ENCODE peak calls at places on chromosomes 16 and 17, in ten cellular contexts. One of them, this sample, is unnamed.

GRCh38 chr17:50556803-50557202 is 3.7 kb upstream of the CACNA1G start:
- DNase-seq in stomach: peak; percentile 66
- DNase-seq in colonic mucosa: no peak
- DNase-seq in heart left ventricle: no peak
- DNase-seq in cardiac muscle cell: no peak
- DNase-seq in IMR-90: no peak
- DNase-seq in pancreas: peak; percentile 72
- DNase-seq in RWPE2: no peak
- DNase-seq in right atrium auricular region: no peak
- DNase-seq in mucosa of descending colon: no peak
- DNase-seq in this sample: no peak

GRCh38 chr17:45264430-45264829 is 2.5 kb upstream of the SPATA32 start:
- DNase-seq in stomach: no peak
- DNase-seq in colonic mucosa: no peak
- DNase-seq in heart left ventricle: no peak
- DNase-seq in cardiac muscle cell: no peak
- DNase-seq in IMR-90: no peak
- DNase-seq in pancreas: peak; percentile 62
- DNase-seq in RWPE2: no peak
- DNase-seq in right atrium auricular region: no peak
- DNase-seq in mucosa of descending colon: no peak
- DNase-seq in this sample: no peak

GRCh38 chr16:29789775-29790182 is 772 bp upstream of the KIF22 start:
- DNase-seq in stomach: no peak
- DNase-seq in colonic mucosa: no peak
- DNase-seq in heart left ventricle: no peak
- DNase-seq in cardiac muscle cell: no peak
- DNase-seq in IMR-90: no peak
- DNase-seq in pancreas: no peak
- DNase-seq in RWPE2: no peak
- DNase-seq in right atrium auricular region: no peak
- DNase-seq in mucosa of descending colon: peak; percentile 58
- DNase-seq in this sample: no peak

GRCh38 chr17:28381141-28381825 is 9.8 kb downstream of the SARM1 start:
- DNase-seq in stomach: peak; percentile 44
- DNase-seq in colonic mucosa: peak; percentile 54
- DNase-seq in heart left ventricle: no peak
- DNase-seq in cardiac muscle cell: peak; percentile 34
- DNase-seq in IMR-90: no peak
- DNase-seq in pancreas: no peak
- DNase-seq in RWPE2: no peak
- DNase-seq in right atrium auricular region: no peak
- DNase-seq in mucosa of descending colon: peak; percentile 65
- DNase-seq in this sample: no peak

GRCh38 chr16:89581045-89581695 is 5.6 kb downstream of the CPNE7 start:
- DNase-seq in stomach: no peak
- DNase-seq in colonic mucosa: no peak
- DNase-seq in heart left ventricle: no peak
- DNase-seq in cardiac muscle cell: peak; percentile 97
- DNase-seq in IMR-90: peak; percentile 99
- DNase-seq in pancreas: no peak
- DNase-seq in RWPE2: peak; percentile 90
- DNase-seq in right atrium auricular region: no peak
- DNase-seq in mucosa of descending colon: no peak
- DNase-seq in this sample: no peak

GRCh38 chr16:79997257-79997656 is 396.7 kb upstream of the MAF start:
- DNase-seq in stomach: no peak
- DNase-seq in colonic mucosa: no peak
- DNase-seq in heart left ventricle: no peak
- DNase-seq in cardiac muscle cell: peak; percentile 17
- DNase-seq in IMR-90: peak; percentile 26
- DNase-seq in pancreas: no peak
- DNase-seq in RWPE2: no peak
- DNase-seq in right atrium auricular region: no peak
- DNase-seq in mucosa of descending colon: no peak
- DNase-seq in this sample: no peak

GRCh38 chr17:15882058-15882720 is 62.7 kb upstream of the ADORA2B start:
- DNase-seq in stomach: no peak
- DNase-seq in colonic mucosa: no peak
- DNase-seq in heart left ventricle: no peak
- DNase-seq in cardiac muscle cell: no peak
- DNase-seq in IMR-90: no peak
- DNase-seq in pancreas: no peak
- DNase-seq in RWPE2: no peak
- DNase-seq in right atrium auricular region: no peak
- DNase-seq in mucosa of descending colon: no peak
- DNase-seq in this sample: no peak

GRCh38 chr17:9237661-9238301 is 216.5 kb downstream of the NTN1 start:
- DNase-seq in stomach: no peak
- DNase-seq in colonic mucosa: no peak
- DNase-seq in heart left ventricle: no peak
- DNase-seq in cardiac muscle cell: no peak
- DNase-seq in IMR-90: no peak
- DNase-seq in pancreas: no peak
- DNase-seq in RWPE2: no peak
- DNase-seq in right atrium auricular region: no peak
- DNase-seq in mucosa of descending colon: no peak
- DNase-seq in this sample: no peak

GRCh38 chr16:66741971-66742396 is 9.4 kb downstream of the DYNC1LI2 start:
- DNase-seq in stomach: no peak
- DNase-seq in colonic mucosa: no peak
- DNase-seq in heart left ventricle: peak; percentile 30
- DNase-seq in cardiac muscle cell: peak; percentile 65
- DNase-seq in IMR-90: peak; percentile 40
- DNase-seq in pancreas: no peak
- DNase-seq in RWPE2: no peak
- DNase-seq in right atrium auricular region: no peak
- DNase-seq in mucosa of descending colon: no peak
- DNase-seq in this sample: no peak

GRCh38 chr16:27471661-27472060 is 69.7 kb downstream of the IL21R start:
- DNase-seq in stomach: no peak
- DNase-seq in colonic mucosa: no peak
- DNase-seq in heart left ventricle: no peak
- DNase-seq in cardiac muscle cell: no peak
- DNase-seq in IMR-90: no peak
- DNase-seq in pancreas: no peak
- DNase-seq in RWPE2: no peak
- DNase-seq in right atrium auricular region: no peak
- DNase-seq in mucosa of descending colon: no peak
- DNase-seq in this sample: no peak

GRCh38 chr16:53773150-53773846 is 69.3 kb downstream of the FTO start:
- DNase-seq in stomach: peak; percentile 29
- DNase-seq in colonic mucosa: peak; percentile 68
- DNase-seq in heart left ventricle: peak; percentile 28
- DNase-seq in cardiac muscle cell: peak; percentile 87
- DNase-seq in IMR-90: peak; percentile 79
- DNase-seq in pancreas: no peak
- DNase-seq in RWPE2: no peak
- DNase-seq in right atrium auricular region: no peak
- DNase-seq in mucosa of descending colon: no peak
- DNase-seq in this sample: peak; percentile 82

GRCh38 chr17:46822388-46822921 is 4.0 kb upstream of the WNT3 start:
- DNase-seq in stomach: no peak
- DNase-seq in colonic mucosa: peak; percentile 23
- DNase-seq in heart left ventricle: no peak
- DNase-seq in cardiac muscle cell: no peak
- DNase-seq in IMR-90: no peak
- DNase-seq in pancreas: no peak
- DNase-seq in RWPE2: no peak
- DNase-seq in right atrium auricular region: no peak
- DNase-seq in mucosa of descending colon: peak; percentile 51
- DNase-seq in this sample: no peak

GRCh38 chr16:19524356-19524865 is 669 bp downstream of the CCP110 start:
- DNase-seq in stomach: no peak
- DNase-seq in colonic mucosa: no peak
- DNase-seq in heart left ventricle: no peak
- DNase-seq in cardiac muscle cell: no peak
- DNase-seq in IMR-90: no peak
- DNase-seq in pancreas: no peak
- DNase-seq in RWPE2: no peak
- DNase-seq in right atrium auricular region: no peak
- DNase-seq in mucosa of descending colon: no peak
- DNase-seq in this sample: no peak

GRCh38 chr17:66549731-66550207 is 247.4 kb downstream of the PRKCA start:
- DNase-seq in stomach: no peak
- DNase-seq in colonic mucosa: no peak
- DNase-seq in heart left ventricle: no peak
- DNase-seq in cardiac muscle cell: peak; percentile 83
- DNase-seq in IMR-90: peak; percentile 90
- DNase-seq in pancreas: no peak
- DNase-seq in RWPE2: no peak
- DNase-seq in right atrium auricular region: no peak
- DNase-seq in mucosa of descending colon: no peak
- DNase-seq in this sample: no peak
- H3K4me3 ChIP-seq in stomach: no peak overlapping the region
- H3K4me3 ChIP-seq in colonic mucosa: no peak overlapping the region
- H3K4me3 ChIP-seq in heart left ventricle: no peak overlapping the region
- H3K4me3 ChIP-seq in cardiac muscle cell: no peak overlapping the region
- H3K4me3 ChIP-seq in IMR-90: no peak overlapping the region
- H3K4me3 ChIP-seq in pancreas: no peak overlapping the region
- H3K4me3 ChIP-seq in RWPE2: no peak overlapping the region
- H3K4me3 ChIP-seq in right atrium auricular region: no peak overlapping the region
- H3K4me3 ChIP-seq in mucosa of descending colon: no peak overlapping the region
- H3K4me3 ChIP-seq in this sample: no peak overlapping the region

DNA sequence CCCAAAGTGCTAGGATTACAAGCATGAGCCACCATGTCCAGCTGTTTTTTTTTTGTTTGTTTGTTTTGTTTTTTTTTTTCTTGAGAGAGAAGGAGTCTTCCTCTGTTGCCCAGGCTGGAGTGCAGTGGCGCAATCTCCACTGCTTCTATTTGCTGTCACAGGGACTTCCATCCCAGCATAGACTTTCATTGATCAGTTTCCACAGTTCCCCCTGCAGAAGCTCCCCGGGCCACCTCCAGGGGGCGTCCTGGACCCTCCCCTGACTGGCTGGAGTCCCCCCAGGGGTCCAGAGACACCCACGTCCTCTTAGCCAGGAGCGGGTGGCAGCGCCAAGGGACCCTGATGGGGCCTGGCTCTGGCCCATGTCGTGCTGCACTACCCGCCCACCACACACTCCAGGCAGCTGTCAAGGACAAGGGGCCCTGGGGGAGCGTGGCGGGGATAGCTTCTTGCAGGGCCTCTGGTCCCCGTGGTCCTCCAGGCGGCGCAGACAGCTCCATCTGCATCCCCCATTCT is 3.1 kb upstream of the NPW start:
- DNase-seq in stomach: no peak
- DNase-seq in colonic mucosa: no peak
- DNase-seq in heart left ventricle: no peak
- DNase-seq in cardiac muscle cell: no peak
- DNase-seq in IMR-90: no peak
- DNase-seq in pancreas: no peak
- DNase-seq in RWPE2: no peak
- DNase-seq in right atrium auricular region: no peak
- DNase-seq in mucosa of descending colon: peak; percentile 50
- DNase-seq in this sample: no peak
- TF ChIP-seq CTCF in stomach: no peak
- TF ChIP-seq CTCF in colonic mucosa: no peak
- TF ChIP-seq CTCF in heart left ventricle: peak; percentile 14
- TF ChIP-seq CTCF in cardiac muscle cell: peak; percentile 50
- TF ChIP-seq CTCF in IMR-90: peak; percentile 32
- TF ChIP-seq CTCF in pancreas: no peak
- TF ChIP-seq CTCF in RWPE2: peak; percentile 13
- TF ChIP-seq CTCF in right atrium auricular region: peak; percentile 14
- TF ChIP-seq CTCF in mucosa of descending colon: no peak
- TF ChIP-seq CTCF in this sample: peak; percentile 18

DNA sequence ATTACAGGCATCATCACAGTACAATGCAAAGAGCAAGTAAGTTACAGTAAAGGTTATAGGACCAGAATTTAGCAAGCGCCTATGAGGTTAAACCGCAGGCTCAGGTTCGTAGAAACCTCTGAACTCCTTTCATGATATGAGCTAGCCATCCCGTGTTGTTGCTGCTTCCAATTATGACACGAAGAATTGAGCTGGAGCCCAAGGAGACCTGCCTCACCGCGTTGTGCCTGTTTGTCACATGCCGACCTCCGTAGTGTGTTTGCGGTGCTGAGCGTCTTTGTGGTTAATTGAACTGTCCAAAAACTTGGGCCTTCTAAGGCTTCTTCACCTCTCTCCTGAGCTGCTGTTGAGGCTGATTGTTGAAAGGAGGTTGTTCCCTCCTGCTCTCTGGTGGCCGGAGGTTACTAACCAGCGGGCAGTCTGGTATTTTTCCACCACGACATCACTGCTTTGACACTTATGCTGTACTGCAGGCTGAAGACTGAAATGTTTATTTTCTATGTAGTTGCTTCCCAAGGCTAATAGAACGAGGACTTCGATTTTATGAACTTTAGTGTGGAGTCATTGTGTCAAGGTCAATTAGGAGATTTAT is 67.5 kb downstream of the SEC14L1 start:
- DNase-seq in stomach: peak; percentile 73
- DNase-seq in colonic mucosa: no peak
- DNase-seq in heart left ventricle: peak; percentile 61
- DNase-seq in cardiac muscle cell: peak; percentile 50
- DNase-seq in IMR-90: peak; percentile 59
- DNase-seq in pancreas: no peak
- DNase-seq in RWPE2: no peak
- DNase-seq in right atrium auricular region: peak; percentile 69
- DNase-seq in mucosa of descending colon: no peak
- DNase-seq in this sample: peak; percentile 22
- H3K4me3 ChIP-seq in stomach: no peak overlapping the region
- H3K4me3 ChIP-seq in colonic mucosa: no peak overlapping the region
- H3K4me3 ChIP-seq in heart left ventricle: no peak overlapping the region
- H3K4me3 ChIP-seq in cardiac muscle cell: no peak overlapping the region
- H3K4me3 ChIP-seq in IMR-90: no peak overlapping the region
- H3K4me3 ChIP-seq in pancreas: no peak overlapping the region
- H3K4me3 ChIP-seq in RWPE2: no peak overlapping the region
- H3K4me3 ChIP-seq in right atrium auricular region: no peak overlapping the region
- H3K4me3 ChIP-seq in mucosa of descending colon: no peak overlapping the region
- H3K4me3 ChIP-seq in this sample: no peak overlapping the region

DNA sequence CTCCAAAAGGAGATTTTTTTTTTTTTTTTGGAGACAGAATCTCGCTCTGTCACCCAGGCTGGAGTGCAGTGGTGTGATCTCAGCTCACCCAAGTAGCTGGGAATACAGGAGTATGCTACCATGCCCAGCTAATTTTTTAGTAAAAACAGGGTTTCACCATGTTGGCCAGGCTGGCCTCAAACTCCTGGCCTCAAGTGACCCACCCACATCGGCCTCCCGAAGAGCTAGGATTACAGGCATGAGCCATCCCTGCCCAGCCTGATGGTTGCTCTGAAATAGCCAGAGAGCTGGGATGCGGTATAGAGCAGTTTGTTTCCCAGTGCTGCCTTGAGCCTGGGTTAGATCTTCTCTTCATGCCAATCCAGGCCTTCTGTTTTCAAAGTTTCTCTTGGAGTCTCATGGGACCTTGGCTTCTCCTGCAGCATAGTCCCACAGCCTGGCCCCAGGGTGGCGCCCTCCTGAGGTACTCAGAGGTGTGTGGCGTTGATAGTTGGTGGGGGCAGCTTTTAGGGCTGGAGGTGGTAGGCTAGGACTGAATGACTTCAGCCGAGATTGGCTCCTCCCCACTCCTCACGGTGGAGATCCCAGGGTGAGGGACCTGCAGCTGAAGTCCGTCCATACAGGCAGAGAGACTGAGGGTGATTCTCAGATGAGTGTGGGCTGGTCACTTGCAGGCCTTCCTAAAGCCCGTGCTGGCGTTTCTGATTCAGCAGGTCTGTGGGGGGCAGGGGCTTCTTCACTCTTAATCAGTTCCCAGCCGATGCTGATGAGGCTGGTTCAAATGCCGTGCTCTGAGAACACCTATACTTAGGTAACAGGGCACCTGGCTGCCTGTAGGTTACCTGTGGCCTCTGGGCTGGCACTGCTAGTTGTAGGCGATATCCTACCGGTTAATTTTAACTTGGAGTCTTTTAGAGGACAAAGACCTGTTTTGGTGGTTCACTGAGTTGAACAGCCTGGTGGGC is 52.0 kb downstream of the TNFRSF13B start:
- DNase-seq in stomach: peak; percentile 14
- DNase-seq in colonic mucosa: no peak
- DNase-seq in heart left ventricle: peak; percentile 10
- DNase-seq in cardiac muscle cell: no peak
- DNase-seq in IMR-90: no peak
- DNase-seq in pancreas: no peak
- DNase-seq in RWPE2: no peak
- DNase-seq in right atrium auricular region: no peak
- DNase-seq in mucosa of descending colon: no peak
- DNase-seq in this sample: no peak
- TF ChIP-seq CTCF in stomach: no peak
- TF ChIP-seq CTCF in colonic mucosa: no peak
- TF ChIP-seq CTCF in heart left ventricle: no peak
- TF ChIP-seq CTCF in cardiac muscle cell: no peak
- TF ChIP-seq CTCF in IMR-90: no peak
- TF ChIP-seq CTCF in pancreas: no peak
- TF ChIP-seq CTCF in RWPE2: no peak
- TF ChIP-seq CTCF in right atrium auricular region: no peak
- TF ChIP-seq CTCF in mucosa of descending colon: no peak
- TF ChIP-seq CTCF in this sample: no peak